ENCODE peak calls at places on chromosome 17, in four cellular contexts. One of them, this sample, is unnamed.
A peak's percentile ranks its signal among the peaks of the same experiment; 100 is the strongest.

GRCh38 chr17:47942568-47942967 is 1.2 kb downstream of the PNPO start:
- DNase-seq in SW 1271: no peak
- DNase-seq in mesendoderm: no peak
- DNase-seq in activated CD4-positive, alpha-beta T cell treated with anti-CD3 and anti-CD28 coated beads, Interleukin-2, amount 50 U/mL, for 24 hours: no peak
- DNase-seq in this sample: no peak

GRCh38 chr17:51228177-51228576 is 31.7 kb downstream of the MBTD1 start:
- DNase-seq in SW 1271: no peak
- DNase-seq in mesendoderm: no peak
- DNase-seq in activated CD4-positive, alpha-beta T cell treated with anti-CD3 and anti-CD28 coated beads, Interleukin-2, amount 50 U/mL, for 24 hours: no peak
- DNase-seq in this sample: no peak

GRCh38 chr17:42285346-42286050 is 2.8 kb upstream of the STAT5A start:
- DNase-seq in SW 1271: no peak
- DNase-seq in mesendoderm: no peak
- DNase-seq in activated CD4-positive, alpha-beta T cell treated with anti-CD3 and anti-CD28 coated beads, Interleukin-2, amount 50 U/mL, for 24 hours: no peak
- DNase-seq in this sample: no peak

GRCh38 chr17:35684046-35684802 is 47.2 kb upstream of the RASL10B start:
- DNase-seq in SW 1271: no peak
- DNase-seq in mesendoderm: peak; percentile 87
- DNase-seq in activated CD4-positive, alpha-beta T cell treated with anti-CD3 and anti-CD28 coated beads, Interleukin-2, amount 50 U/mL, for 24 hours: no peak
- DNase-seq in this sample: no peak

GRCh38 chr17:14768923-14769322 is 468.0 kb downstream of the HS3ST3B1 start:
- DNase-seq in SW 1271: no peak
- DNase-seq in mesendoderm: no peak
- DNase-seq in activated CD4-positive, alpha-beta T cell treated with anti-CD3 and anti-CD28 coated beads, Interleukin-2, amount 50 U/mL, for 24 hours: no peak
- DNase-seq in this sample: no peak

GRCh38 chr17:80849119-80849518 is 142.5 kb upstream of the CHMP6 start:
- DNase-seq in SW 1271: no peak
- DNase-seq in mesendoderm: no peak
- DNase-seq in activated CD4-positive, alpha-beta T cell treated with anti-CD3 and anti-CD28 coated beads, Interleukin-2, amount 50 U/mL, for 24 hours: no peak
- DNase-seq in this sample: no peak

GRCh38 chr17:70121136-70121535 is 46.1 kb downstream of the KCNJ16 start:
- DNase-seq in SW 1271: no peak
- DNase-seq in mesendoderm: no peak
- DNase-seq in activated CD4-positive, alpha-beta T cell treated with anti-CD3 and anti-CD28 coated beads, Interleukin-2, amount 50 U/mL, for 24 hours: no peak
- DNase-seq in this sample: no peak

GRCh38 chr17:28330671-28331070 is 4.6 kb downstream of the IFT20 start:
- DNase-seq in SW 1271: no peak
- DNase-seq in mesendoderm: no peak
- DNase-seq in activated CD4-positive, alpha-beta T cell treated with anti-CD3 and anti-CD28 coated beads, Interleukin-2, amount 50 U/mL, for 24 hours: no peak
- DNase-seq in this sample: no peak

GRCh38 chr17:29066053-29066452 is 23.1 kb downstream of the PIPOX start:
- DNase-seq in SW 1271: no peak
- DNase-seq in mesendoderm: no peak
- DNase-seq in activated CD4-positive, alpha-beta T cell treated with anti-CD3 and anti-CD28 coated beads, Interleukin-2, amount 50 U/mL, for 24 hours: no peak
- DNase-seq in this sample: no peak

GRCh38 chr17:79042421-79043190 is 18.6 kb downstream of the C1QTNF1 start:
- DNase-seq in SW 1271: peak; percentile 42
- DNase-seq in mesendoderm: peak; percentile 72
- DNase-seq in activated CD4-positive, alpha-beta T cell treated with anti-CD3 and anti-CD28 coated beads, Interleukin-2, amount 50 U/mL, for 24 hours: peak; percentile 51
- DNase-seq in this sample: peak; percentile 67

GRCh38 chr17:44187131-44187899 is 543 bp downstream of the TMUB2 start:
- DNase-seq in SW 1271: no peak
- DNase-seq in mesendoderm: no peak
- DNase-seq in activated CD4-positive, alpha-beta T cell treated with anti-CD3 and anti-CD28 coated beads, Interleukin-2, amount 50 U/mL, for 24 hours: no peak
- DNase-seq in this sample: no peak

This sample was measured in tibial artery.